ENCODE peak calls at places on chromosomes 16 and 17, in six cellular contexts. Y is upper lobe of right lung, F is spleen, U is Panc1, A is IMR-90, Q is A673. G is an unnamed sample.

GRCh38 chr17:82596837-82597672 is 51.2 kb downstream of the WDR45B start:
- DNase-seq in F (peak; percentile 72), A (no peak), Q (no peak), U (no peak), Y (no peak), G (no peak)

GRCh38 chr16:11432856-11433395 is 87.7 kb downstream of the RMI2 start:
- DNase-seq in A (no peak), U (no peak), Y (no peak), Q (no peak), F (no peak), G (no peak)

GRCh38 chr17:42045719-42046118 is 4.7 kb downstream of the C17orf113 start:
- DNase-seq in A (no peak), U (no peak), Q (no peak), Y (no peak), F (no peak), G (no peak)

GRCh38 chr17:62671553-62671952 is 44.1 kb downstream of the MRC2 start:
- DNase-seq in U (no peak), Q (no peak), F (no peak), Y (no peak), A (no peak), G (no peak)

GRCh38 chr16:988465-989353 is 7.1 kb downstream of the SOX8 start:
- DNase-seq in U (no peak), Q (no peak), Y (no peak), F (no peak), A (no peak), G (no peak)

GRCh38 chr17:75843577-75844529 is at the start of gene UNC13D:
- DNase-seq in A (no peak), Y (no peak), F (peak; percentile 95), Q (no peak), U (no peak), G (no peak)

GRCh38 chr16:84465154-84465553 is 39.3 kb downstream of the MEAK7 start:
- DNase-seq in U (no peak), A (no peak), F (peak; percentile 10), Q (no peak), Y (peak; percentile 21), G (no peak)

GRCh38 chr16:24978370-24978914 is 36.7 kb downstream of the ARHGAP17 start:
- DNase-seq in Q (peak; percentile 75), A (no peak), Y (no peak), U (no peak), F (no peak), G (no peak)

GRCh38 chr16:14489460-14489859 is 140.6 kb downstream of the PARN start:
- DNase-seq in F (no peak), U (no peak), A (peak; percentile 15), Q (peak; percentile 78), Y (no peak), G (no peak)

GRCh38 chr17:76995352-76996105 is 127.3 kb downstream of the MGAT5B start:
- DNase-seq in F (no peak), Q (no peak), Y (no peak), U (no peak), A (no peak), G (no peak)

GRCh38 chr16:85171809-85172464 is 59.7 kb upstream of the CIBAR2 start:
- DNase-seq in F (no peak), Y (no peak), U (no peak), Q (no peak), A (no peak), G (no peak)

GRCh38 chr17:72693147-72693878 is 399.2 kb downstream of the SLC39A11 start:
- DNase-seq in Q (no peak), A (no peak), F (no peak), U (no peak), Y (no peak), G (no peak)

GRCh38 chr17:78414178-78415162 is 36.0 kb downstream of the PGS1 start:
- DNase-seq in A (no peak), Q (no peak), U (no peak), F (peak; percentile 85), Y (no peak), G (no peak)

GRCh38 chr17:40177275-40177874 is at the start of gene RAPGEFL1:
- DNase-seq in U (no peak), F (peak; percentile 93), A (peak; percentile 55), Q (peak; percentile 72), Y (peak; percentile 94), G (no peak)

GRCh38 chr16:87966685-87967185 is 15.5 kb downstream of the BANP start:
- DNase-seq in F (peak; percentile 84), U (no peak), Q (no peak), Y (no peak), A (no peak), G (no peak)

GRCh38 chr17:72677108-72677507 is 415.4 kb downstream of the SLC39A11 start:
- DNase-seq in Q (no peak), Y (no peak), A (no peak), U (no peak), F (no peak), G (no peak)

GRCh38 chr17:11682646-11683045 is 84.4 kb downstream of the DNAH9 start:
- DNase-seq in U (no peak), Y (no peak), A (no peak), F (no peak), Q (peak; percentile 21), G (no peak)

GRCh38 chr17:6862822-6863221 is 31.3 kb upstream of the TEKT1 start:
- DNase-seq in Y (no peak), U (no peak), Q (no peak), F (no peak), A (no peak), G (no peak)

GRCh38 chr17:1331708-1332107 is 52.2 kb downstream of the TRARG1 start:
- DNase-seq in Y (peak; percentile 12), Q (no peak), A (no peak), F (no peak), U (no peak), G (no peak)

GRCh38 chr16:70746708-70747424 is 54.1 kb downstream of the VAC14 start:
- DNase-seq in Y (peak; percentile 85), F (no peak), U (peak; percentile 81), A (peak; percentile 96), Q (peak; percentile 32), G (peak; percentile 85)

GRCh38 chr16:1160773-1161348 is 8.0 kb downstream of the CACNA1H start:
- DNase-seq in Q (no peak), U (no peak), F (no peak), A (no peak), Y (no peak), G (no peak)

GRCh38 chr16:49467540-49468372 is 94.2 kb downstream of the C16orf78 start:
- DNase-seq in Q (no peak), F (peak; percentile 57), Y (no peak), U (no peak), A (no peak), G (peak; percentile 47)

GRCh38 chr16:69469807-69470561 is 45.6 kb downstream of the CYB5B start:
- DNase-seq in Q (peak; percentile 54), U (no peak), Y (no peak), F (no peak), A (no peak), G (no peak)

GRCh38 chr17:30549864-30550511 is 72.8 kb downstream of the GOSR1 start:
- DNase-seq in A (no peak), Q (no peak), F (no peak), Y (no peak), U (no peak), G (no peak)

GRCh38 chr16:27404163-27404823 is 2.3 kb downstream of the IL21R start:
- DNase-seq in A (no peak), U (no peak), Y (no peak), Q (no peak), F (no peak), G (peak; percentile 52)

GRCh38 chr16:583815-584591 is 5.9 kb upstream of the RAB40C start:
- DNase-seq in Y (no peak), F (peak; percentile 73), Q (peak; percentile 37), A (no peak), U (no peak), G (no peak)

GRCh38 chr17:49882434-49882833 is 34.6 kb upstream of the TAC4 start:
- DNase-seq in Y (no peak), Q (no peak), F (no peak), A (no peak), U (no peak), G (no peak)

GRCh38 chr17:17109896-17110295 is 67.6 kb downstream of the MPRIP start:
- DNase-seq in Q (no peak), Y (peak; percentile 83), F (peak; percentile 87), U (no peak), A (no peak), G (no peak)

GRCh38 chr17:17107281-17107680 is 65.0 kb downstream of the MPRIP start:
- DNase-seq in Y (no peak), U (no peak), A (no peak), F (no peak), Q (no peak), G (no peak)

GRCh38 chr17:17107891-17108680 is 65.8 kb downstream of the MPRIP start:
- DNase-seq in Q (no peak), Y (no peak), A (no peak), U (no peak), F (no peak), G (no peak)

GRCh38 chr17:17109231-17109630 is 67.0 kb downstream of the MPRIP start:
- DNase-seq in A (no peak), Q (no peak), F (no peak), U (no peak), Y (no peak), G (no peak)

GRCh38 chr17:17108681-17109049 is 66.4 kb downstream of the MPRIP start:
- DNase-seq in F (no peak), U (no peak), Y (peak; percentile 75), A (no peak), Q (no peak), G (no peak)
- H3K27ac ChIP-seq in F (peak overlapping the region; percentile 26), U (no peak overlapping the region), Y (peak overlapping the region; percentile 72), A (peak overlapping the region; percentile 35), Q (peak overlapping the region; percentile 8), G (peak overlapping the region; percentile 79)

GRCh38 chr16:30956601-30957455 is 726 bp upstream of the SETD1A start:
- DNase-seq in U (no peak), Q (peak; percentile 92), Y (peak; percentile 91), A (peak; percentile 81), F (peak; percentile 95), G (peak; percentile 92)
- TF ChIP-seq CTCF in U (peak; percentile 65), Q (peak; percentile 47), Y (peak; percentile 15), A (peak; percentile 24), F (peak; percentile 20), G (no peak)

GRCh38 chr17:58415371-58416055 is 1.8 kb downstream of the RNF43 start:
- DNase-seq in A (no peak), U (no peak), Q (no peak), Y (no peak), F (no peak), G (no peak)

GRCh38 chr17:58414596-58414997 is 2.7 kb downstream of the RNF43 start:
- DNase-seq in A (no peak), U (no peak), F (no peak), Q (no peak), Y (no peak), G (no peak)

GRCh38 chr17:58416396-58416795 is 938 bp downstream of the RNF43 start:
- DNase-seq in Q (no peak), Y (no peak), F (no peak), A (no peak), U (no peak), G (no peak)

GRCh38 chr17:58416937-58417299 is 416 bp downstream of the RNF43 start:
- DNase-seq in F (no peak), U (no peak), A (no peak), Q (no peak), Y (no peak), G (no peak)

GRCh38 chr17:58417300-58418092 is at the start of gene RNF43:
- DNase-seq in F (peak; percentile 91), Y (peak; percentile 93), Q (peak; percentile 90), U (peak; percentile 75), A (peak; percentile 71), G (peak; percentile 80)
- H3K27ac ChIP-seq in F (peak within 1 kb of the TSS; percentile 35), Y (peak within 1 kb of the TSS; percentile 51), Q (no peak within 1 kb of the TSS), U (peak within 1 kb of the TSS; percentile 66), A (no peak within 1 kb of the TSS), G (no peak within 1 kb of the TSS)

GRCh38 chr16:4290236-4290830 is 17.5 kb upstream of the TFAP4 start:
- DNase-seq in U (peak; percentile 96), Y (peak; percentile 74), F (no peak), A (peak; percentile 66), Q (no peak), G (no peak)
- TF ChIP-seq CTCF in U (no peak), Y (peak; percentile 27), F (no peak), A (peak; percentile 49), Q (no peak), G (no peak)

G was measured in coronary artery.